ENCODE peak calls at places on chromosomes 11 and 22, in nine cellular contexts. L is NCI-H1092 treated with DMSO at 0.1 percent for 48 hours; Y is AG10803; C is RWPE1; D is amygdala; V is AG04450; K is activated naive CD4-positive, alpha-beta T cell treated with anti-CD3 and anti-CD28 coated beads for 36 hours; S is heart left ventricle; Z is AG08395. R is an unnamed sample.

GRCh38 chr11:71249301-71249700 is 3.1 kb downstream of the SHANK2 start:
- DNase-seq in L (no peak), Y (no peak), C (no peak), D (no peak), V (no peak), K (no peak), S (no peak), Z (no peak), R (no peak)

GRCh38 chr22:32866953-32867352 is 65.4 kb downstream of the TIMP3 start:
- DNase-seq in L (no peak), Y (no peak), C (no peak), D (no peak), V (no peak), K (no peak), S (no peak), Z (no peak), R (no peak)

GRCh38 chr11:70207531-70208131 is 4.5 kb downstream of the FADD start:
- DNase-seq in L (no peak), Y (no peak), C (no peak), D (no peak), V (no peak), K (no peak), S (no peak), Z (no peak), R (no peak)

GRCh38 chr11:74642912-74643311 is 50.5 kb downstream of the POLD3 start:
- DNase-seq in L (no peak), Y (no peak), C (no peak), D (no peak), V (no peak), K (no peak), S (no peak), Z (no peak), R (no peak)

GRCh38 chr11:1830500-1831223 is 4.1 kb upstream of the SYT8 start:
- DNase-seq in L (no peak), Y (no peak), C (peak; percentile 95), D (no peak), V (no peak), K (no peak), S (no peak), Z (no peak), R (peak; percentile 53)

GRCh38 chr11:125069796-125070195 is 6.7 kb downstream of the SLC37A2 start:
- DNase-seq in L (no peak), Y (peak; percentile 66), C (peak; percentile 40), D (no peak), V (no peak), K (no peak), S (no peak), Z (peak; percentile 38), R (no peak)

GRCh38 chr22:20803696-20804324 is 29.9 kb downstream of the SERPIND1 start:
- DNase-seq in L (no peak), Y (peak; percentile 16), C (no peak), D (no peak), V (peak; percentile 16), K (peak; percentile 61), S (no peak), Z (peak; percentile 35), R (no peak)

GRCh38 chr11:17578958-17579357 is 31.9 kb downstream of the OTOG start:
- DNase-seq in L (no peak), Y (no peak), C (no peak), D (no peak), V (no peak), K (no peak), S (no peak), Z (no peak), R (no peak)

GRCh38 chr11:2302280-2302843 is 549 bp downstream of the TSPAN32 start:
- DNase-seq in L (no peak), Y (no peak), C (no peak), D (no peak), V (no peak), K (peak; percentile 38), S (no peak), Z (no peak), R (peak; percentile 28)

GRCh38 chr11:14566331-14567063 is 46.3 kb upstream of the PSMA1 start:
- DNase-seq in L (no peak), Y (no peak), C (no peak), D (no peak), V (no peak), K (no peak), S (no peak), Z (no peak), R (no peak)

GRCh38 chr11:57778318-57779037 is 16.9 kb downstream of the CTNND1 start:
- DNase-seq in L (peak; percentile 12), Y (peak; percentile 99), C (peak; percentile 91), D (peak; percentile 63), V (peak; percentile 95), K (no peak), S (peak; percentile 94), Z (peak; percentile 94), R (peak; percentile 92)

GRCh38 chr11:115677190-115677589 is 173.0 kb upstream of the CADM1 start:
- DNase-seq in L (no peak), Y (no peak), C (no peak), D (no peak), V (no peak), K (no peak), S (no peak), Z (no peak), R (no peak)

GRCh38 chr11:1448166-1448825 is 38.3 kb downstream of the MOB2 start:
- DNase-seq in L (no peak), Y (no peak), C (no peak), D (no peak), V (no peak), K (no peak), S (no peak), Z (no peak), R (no peak)

GRCh38 chr11:10823152-10823579 is 14.4 kb upstream of the EIF4G2 start:
- DNase-seq in L (no peak), Y (peak; percentile 27), C (no peak), D (no peak), V (no peak), K (no peak), S (no peak), Z (no peak), R (no peak)

GRCh38 chr11:9868641-9869040 is 204.8 kb downstream of the SWAP70 start:
- DNase-seq in L (peak; percentile 4), Y (no peak), C (no peak), D (no peak), V (no peak), K (no peak), S (no peak), Z (no peak), R (no peak)

GRCh38 chr11:39541945-39542351 is 1917.5 kb downstream of the LRRC4C start:
- DNase-seq in L (no peak), Y (no peak), C (peak; percentile 5), D (no peak), V (no peak), K (no peak), S (no peak), Z (no peak), R (no peak)

GRCh38 chr11:61805146-61805545 is 11.7 kb downstream of the FADS1 start:
- DNase-seq in L (no peak), Y (no peak), C (no peak), D (no peak), V (no peak), K (no peak), S (no peak), Z (no peak), R (no peak)

GRCh38 chr22:19666663-19667593 is 47.4 kb upstream of the SEPTIN5 start:
- DNase-seq in L (no peak), Y (peak; percentile 62), C (no peak), D (no peak), V (peak; percentile 27), K (no peak), S (no peak), Z (peak; percentile 8), R (no peak)

GRCh38 chr11:10314199-10315072 is 9.6 kb downstream of the ADM start:
- DNase-seq in L (no peak), Y (peak; percentile 65), C (peak; percentile 54), D (no peak), V (no peak), K (peak; percentile 19), S (no peak), Z (no peak), R (no peak)

GRCh38 chr11:22466809-22467208 is 128.6 kb downstream of the SLC17A6 start:
- DNase-seq in L (no peak), Y (peak; percentile 93), C (peak; percentile 95), D (no peak), V (peak; percentile 80), K (no peak), S (no peak), Z (peak; percentile 81), R (no peak)

GRCh38 chr11:119671048-119671447 is 58.0 kb downstream of the NECTIN1 start:
- DNase-seq in L (peak; percentile 90), Y (peak; percentile 86), C (no peak), D (no peak), V (peak; percentile 88), K (no peak), S (peak; percentile 88), Z (peak; percentile 72), R (peak; percentile 41)

GRCh38 chr11:27282806-27283205 is 80.2 kb downstream of the CCDC34 start:
- DNase-seq in L (no peak), Y (peak; percentile 41), C (no peak), D (no peak), V (no peak), K (no peak), S (no peak), Z (no peak), R (no peak)